ENCODE peak calls at places on chromosomes 1 and 21, in four cellular contexts. One of them, this sample, is unnamed.

GRCh38 chr1:92218559-92218958 is 844 bp downstream of the C1orf146 start:
- DNase-seq in bronchial epithelial cell: no peak
- DNase-seq in glutamatergic neuron: no peak
- DNase-seq in NCI-H1092: no peak
- DNase-seq in this sample: no peak

GRCh38 chr1:66243548-66244130 is 290.3 kb upstream of the SGIP1 start:
- DNase-seq in glutamatergic neuron: no peak
- DNase-seq in bronchial epithelial cell: peak
- DNase-seq in NCI-H1092: no peak
- DNase-seq in this sample: no peak

GRCh38 chr1:20494609-20495311 is 8.8 kb upstream of the CAMK2N1 start:
- DNase-seq in NCI-H1092: no peak
- DNase-seq in bronchial epithelial cell: peak
- DNase-seq in glutamatergic neuron: no peak
- DNase-seq in this sample: no peak

GRCh38 chr1:219666242-219666641 is 53.3 kb upstream of the ZC3H11B start:
- DNase-seq in glutamatergic neuron: no peak
- DNase-seq in bronchial epithelial cell: no peak
- DNase-seq in NCI-H1092: no peak
- DNase-seq in this sample: no peak

GRCh38 chr21:44592446-44593365 is at the start of gene KRTAP10-6:
- DNase-seq in NCI-H1092: no peak
- DNase-seq in bronchial epithelial cell: no peak
- DNase-seq in glutamatergic neuron: no peak
- DNase-seq in this sample: peak

GRCh38 chr1:93433407-93433961 is 14.4 kb upstream of the FNBP1L start:
- DNase-seq in NCI-H1092: no peak
- DNase-seq in glutamatergic neuron: no peak
- DNase-seq in bronchial epithelial cell: no peak
- DNase-seq in this sample: no peak

GRCh38 chr1:109882288-109883245 is 28.1 kb upstream of the CSF1 start:
- DNase-seq in bronchial epithelial cell: no peak
- DNase-seq in glutamatergic neuron: no peak
- DNase-seq in NCI-H1092: no peak
- DNase-seq in this sample: no peak

GRCh38 chr1:40014812-40015594 is 25.5 kb upstream of the CAP1 start:
- DNase-seq in glutamatergic neuron: no peak
- DNase-seq in NCI-H1092: no peak
- DNase-seq in bronchial epithelial cell: peak
- DNase-seq in this sample: no peak

This sample was measured in ecto neural progenitor cell.